ENCODE peak calls at places on chromosomes 12 and 14, in seven cellular contexts. E is Karpas-422, W is HEK293T, O is foreskin keratinocyte, B is left colon, L is skeletal muscle cell, Q is astrocyte of the cerebellum. D is an unnamed sample.

GRCh38 chr12:94954029-94954685 is 49.3 kb downstream of the NDUFA12 start:
- DNase-seq in E (no peak), W (no peak), O (peak; percentile 97), B (peak; percentile 67), L (peak; percentile 47), Q (no peak), D (no peak)

GRCh38 chr12:28535216-28535615 is 345.0 kb downstream of the CCDC91 start:
- DNase-seq in E (no peak), W (no peak), O (peak; percentile 25), B (no peak), L (peak; percentile 56), Q (no peak), D (no peak)

GRCh38 chr12:43979450-43979849 is 143.6 kb downstream of the TMEM117 start:
- DNase-seq in E (no peak), W (no peak), O (no peak), B (no peak), L (no peak), Q (no peak), D (no peak)

GRCh38 chr12:114504311-114504710 is 98.4 kb upstream of the TBX5 start:
- DNase-seq in E (no peak), W (no peak), O (no peak), B (no peak), L (no peak), Q (no peak), D (no peak)

GRCh38 chr14:76531821-76532318 is 155.9 kb downstream of the ESRRB start:
- DNase-seq in E (no peak), W (peak; percentile 55), O (peak; percentile 19), B (no peak), L (no peak), Q (no peak), D (no peak)

GRCh38 chr12:58588771-58589170 is 331.5 kb downstream of the LRIG3 start:
- DNase-seq in E (no peak), W (no peak), O (peak; percentile 61), B (no peak), L (peak; percentile 54), Q (no peak), D (no peak)

GRCh38 chr12:68559984-68560822 is 50.5 kb upstream of the RAP1B start:
- DNase-seq in E (no peak), W (no peak), O (no peak), B (no peak), L (no peak), Q (no peak), D (peak; percentile 87)

GRCh38 chr14:37056473-37056872 is 115.9 kb downstream of the SLC25A21 start:
- DNase-seq in E (no peak), W (peak; percentile 56), O (no peak), B (no peak), L (peak; percentile 31), Q (peak; percentile 95), D (no peak)

GRCh38 chr14:45651906-45652305 is 398.9 kb upstream of the MIS18BP1 start:
- DNase-seq in E (no peak), W (no peak), O (no peak), B (no peak), L (peak; percentile 1), Q (peak; percentile 11), D (no peak)

GRCh38 chr12:114835031-114835430 is 151.1 kb upstream of the TBX3 start:
- DNase-seq in E (no peak), W (no peak), O (peak; percentile 56), B (no peak), L (peak; percentile 75), Q (peak; percentile 60), D (no peak)

GRCh38 chr14:30375280-30375892 is 183.6 kb upstream of the G2E3 start:
- DNase-seq in E (peak; percentile 92), W (peak; percentile 57), O (peak; percentile 29), B (peak; percentile 30), L (no peak), Q (peak; percentile 18), D (peak; percentile 83)

GRCh38 chr12:74426091-74426490 is 111.5 kb upstream of the ATXN7L3B start:
- DNase-seq in E (no peak), W (no peak), O (peak; percentile 15), B (no peak), L (no peak), Q (no peak), D (no peak)

GRCh38 chr14:100332797-100333196 is 9.7 kb downstream of the SLC25A47 start:
- DNase-seq in E (peak; percentile 84), W (no peak), O (no peak), B (no peak), L (no peak), Q (no peak), D (peak; percentile 65)

GRCh38 chr12:12999276-12999958 is 648 bp downstream of the HEBP1 start:
- DNase-seq in E (no peak), W (no peak), O (no peak), B (no peak), L (no peak), Q (no peak), D (no peak)

GRCh38 chr14:71290960-71291466 is 383.8 kb downstream of the PCNX1 start:
- DNase-seq in E (no peak), W (no peak), O (peak; percentile 95), B (no peak), L (peak; percentile 37), Q (peak; percentile 65), D (no peak)

GRCh38 chr12:105288311-105288996 is 42.0 kb upstream of the C12orf75 start:
- DNase-seq in E (peak; percentile 65), W (no peak), O (no peak), B (no peak), L (no peak), Q (no peak), D (no peak)

GRCh38 chr14:71410578-71411279 is 503.5 kb downstream of the PCNX1 start:
- DNase-seq in E (no peak), W (no peak), O (no peak), B (no peak), L (no peak), Q (no peak), D (no peak)

D was measured in posterior vena cava.